ENCODE peak calls at places on chromosomes 12 and 14, in four cellular contexts. One of them, this sample, is unnamed. For H3K4me1, the result is how much of the 10 kb centered on the place peaks cover.

GRCh38 chr14:92207012-92207927 is 85.5 kb downstream of the CPSF2 start:
- DNase-seq in CD4-positive, CD25-positive, alpha-beta regulatory T cell: no peak
- DNase-seq in testis: no peak
- DNase-seq in cardiac muscle cell: no peak
- DNase-seq in this sample: peak

GRCh38 chr12:11795910-11796459 is 146.5 kb downstream of the ETV6 start:
- DNase-seq in cardiac muscle cell: peak
- DNase-seq in testis: no peak
- DNase-seq in CD4-positive, CD25-positive, alpha-beta regulatory T cell: no peak
- DNase-seq in this sample: no peak

GRCh38 chr14:54593860-54594259 is 26.9 kb downstream of the SAMD4A start:
- DNase-seq in CD4-positive, CD25-positive, alpha-beta regulatory T cell: no peak
- DNase-seq in testis: no peak
- DNase-seq in cardiac muscle cell: no peak
- DNase-seq in this sample: no peak

GRCh38 chr14:40599726-40600125 is 1007.0 kb upstream of the LRFN5 start:
- DNase-seq in cardiac muscle cell: no peak
- DNase-seq in CD4-positive, CD25-positive, alpha-beta regulatory T cell: no peak
- DNase-seq in testis: no peak
- DNase-seq in this sample: no peak

GRCh38 chr14:69924181-69924580 is 45.0 kb downstream of the SMOC1 start:
- DNase-seq in CD4-positive, CD25-positive, alpha-beta regulatory T cell: no peak
- DNase-seq in cardiac muscle cell: no peak
- DNase-seq in testis: no peak
- DNase-seq in this sample: no peak

GRCh38 chr12:41008472-41008871 is 179.6 kb upstream of the PDZRN4 start:
- DNase-seq in cardiac muscle cell: no peak
- DNase-seq in testis: no peak
- DNase-seq in CD4-positive, CD25-positive, alpha-beta regulatory T cell: no peak
- DNase-seq in this sample: no peak

GRCh38 chr14:90642239-90642717 is 174.0 kb downstream of the TTC7B start:
- DNase-seq in CD4-positive, CD25-positive, alpha-beta regulatory T cell: no peak
- DNase-seq in cardiac muscle cell: peak
- DNase-seq in testis: no peak
- DNase-seq in this sample: peak

GRCh38 chr14:58455593-58456265 is 28.2 kb downstream of the KIAA0586 start:
- DNase-seq in cardiac muscle cell: no peak
- DNase-seq in testis: no peak
- DNase-seq in CD4-positive, CD25-positive, alpha-beta regulatory T cell: no peak
- DNase-seq in this sample: no peak

GRCh38 chr12:92608418-92609091 is 94.2 kb upstream of the PLEKHG7 start:
- DNase-seq in CD4-positive, CD25-positive, alpha-beta regulatory T cell: no peak
- DNase-seq in testis: no peak
- DNase-seq in cardiac muscle cell: peak
- DNase-seq in this sample: no peak

GRCh38 chr12:71478277-71478676 is 38.7 kb downstream of the LGR5 start:
- DNase-seq in testis: no peak
- DNase-seq in cardiac muscle cell: no peak
- DNase-seq in CD4-positive, CD25-positive, alpha-beta regulatory T cell: no peak
- DNase-seq in this sample: no peak

GRCh38 chr12:6551496-6552139 is 4.2 kb downstream of the IFFO1 start:
- DNase-seq in testis: no peak
- DNase-seq in CD4-positive, CD25-positive, alpha-beta regulatory T cell: no peak
- DNase-seq in cardiac muscle cell: no peak
- DNase-seq in this sample: no peak

GRCh38 chr14:104874571-104875411 is 9.7 kb downstream of the CEP170B start:
- DNase-seq in testis: no peak
- DNase-seq in cardiac muscle cell: no peak
- DNase-seq in CD4-positive, CD25-positive, alpha-beta regulatory T cell: no peak
- DNase-seq in this sample: no peak

GRCh38 chr12:132296063-132296462 is 33.3 kb downstream of the GALNT9 start:
- DNase-seq in cardiac muscle cell: no peak
- DNase-seq in testis: no peak
- DNase-seq in CD4-positive, CD25-positive, alpha-beta regulatory T cell: no peak
- DNase-seq in this sample: no peak

GRCh38 chr12:118430516-118430915 is 54.2 kb downstream of the SUDS3 start:
- DNase-seq in CD4-positive, CD25-positive, alpha-beta regulatory T cell: no peak
- DNase-seq in cardiac muscle cell: no peak
- DNase-seq in testis: no peak
- DNase-seq in this sample: no peak

GRCh38 chr12:121872546-121873223 is 14.0 kb upstream of the HPD start:
- DNase-seq in CD4-positive, CD25-positive, alpha-beta regulatory T cell: no peak
- DNase-seq in cardiac muscle cell: peak
- DNase-seq in testis: no peak
- DNase-seq in this sample: no peak

GRCh38 chr14:30069536-30069935 is 141.9 kb upstream of the PRKD1 start:
- DNase-seq in cardiac muscle cell: no peak
- DNase-seq in testis: no peak
- DNase-seq in CD4-positive, CD25-positive, alpha-beta regulatory T cell: no peak
- DNase-seq in this sample: no peak

GRCh38 chr14:53670701-53671100 is 285.9 kb downstream of the BMP4 start:
- DNase-seq in cardiac muscle cell: no peak
- DNase-seq in testis: no peak
- DNase-seq in CD4-positive, CD25-positive, alpha-beta regulatory T cell: no peak
- DNase-seq in this sample: no peak

GRCh38 chr12:55700255-55701018 is 7.3 kb downstream of the ITGA7 start:
- DNase-seq in cardiac muscle cell: no peak
- DNase-seq in testis: no peak
- DNase-seq in CD4-positive, CD25-positive, alpha-beta regulatory T cell: no peak
- DNase-seq in this sample: no peak

GRCh38 chr12:122067966-122068365 is 10.6 kb upstream of the MLXIP start:
- DNase-seq in CD4-positive, CD25-positive, alpha-beta regulatory T cell: no peak
- DNase-seq in cardiac muscle cell: no peak
- DNase-seq in testis: peak
- DNase-seq in this sample: no peak

GRCh38 chr14:54329082-54329695 is 67.6 kb upstream of the CDKN3 start:
- DNase-seq in CD4-positive, CD25-positive, alpha-beta regulatory T cell: no peak
- DNase-seq in cardiac muscle cell: peak
- DNase-seq in testis: peak
- DNase-seq in this sample: peak

GRCh38 chr14:67620217-67620789 is 583 bp downstream of the ARG2 start:
- DNase-seq in CD4-positive, CD25-positive, alpha-beta regulatory T cell: no peak
- DNase-seq in testis: peak
- DNase-seq in cardiac muscle cell: peak
- DNase-seq in this sample: peak

GRCh38 chr12:78194448-78194847 is 363.8 kb downstream of the NAV3 start:
- DNase-seq in cardiac muscle cell: no peak
- DNase-seq in testis: no peak
- DNase-seq in CD4-positive, CD25-positive, alpha-beta regulatory T cell: no peak
- DNase-seq in this sample: no peak

GRCh38 chr12:132700212-132700913 is 10.3 kb upstream of the PGAM5 start:
- DNase-seq in CD4-positive, CD25-positive, alpha-beta regulatory T cell: no peak
- DNase-seq in testis: no peak
- DNase-seq in cardiac muscle cell: no peak
- DNase-seq in this sample: no peak

GRCh38 chr14:54194501-54194900 is 202.3 kb upstream of the CDKN3 start:
- DNase-seq in CD4-positive, CD25-positive, alpha-beta regulatory T cell: no peak
- DNase-seq in testis: no peak
- DNase-seq in cardiac muscle cell: no peak
- DNase-seq in this sample: no peak

GRCh38 chr14:80164991-80165390 is 46.3 kb downstream of the DIO2 start:
- DNase-seq in CD4-positive, CD25-positive, alpha-beta regulatory T cell: no peak
- DNase-seq in cardiac muscle cell: no peak
- DNase-seq in testis: no peak
- DNase-seq in this sample: no peak

GRCh38 chr12:2513141-2514037 is 281.4 kb upstream of the FKBP4 start:
- DNase-seq in cardiac muscle cell: no peak
- DNase-seq in CD4-positive, CD25-positive, alpha-beta regulatory T cell: no peak
- DNase-seq in testis: no peak
- DNase-seq in this sample: no peak
- H3K4me1 ChIP-seq in cardiac muscle cell: under half
- H3K4me1 ChIP-seq in CD4-positive, CD25-positive, alpha-beta regulatory T cell: under half
- H3K4me1 ChIP-seq in testis: under half
- H3K4me1 ChIP-seq in this sample: under half

DNA sequence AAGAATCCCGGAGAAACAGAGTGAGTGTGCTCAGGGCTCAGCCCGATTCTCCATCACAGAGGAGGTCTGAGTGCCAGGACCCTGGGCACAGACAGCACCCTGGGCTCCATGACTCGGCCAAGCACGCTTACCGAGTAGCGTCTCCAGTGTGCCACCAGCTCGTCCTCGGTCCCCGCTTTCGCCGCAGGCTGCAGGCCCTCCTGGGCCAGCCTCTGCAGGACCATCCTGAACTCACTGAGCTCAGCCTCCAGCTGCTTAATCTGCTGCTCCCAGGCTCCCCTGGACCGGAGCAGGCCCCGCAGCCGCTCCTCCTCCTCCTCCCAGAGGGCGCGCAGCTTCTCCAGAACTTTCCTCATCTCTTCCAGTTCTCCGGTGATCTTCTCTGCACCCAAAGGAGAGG is 61.2 kb downstream of the SYNE3 start:
- DNase-seq in cardiac muscle cell: no peak
- DNase-seq in testis: no peak
- DNase-seq in CD4-positive, CD25-positive, alpha-beta regulatory T cell: no peak
- DNase-seq in this sample: no peak
- H3K27ac ChIP-seq in cardiac muscle cell: no peak
- H3K27ac ChIP-seq in testis: no peak
- H3K27ac ChIP-seq in CD4-positive, CD25-positive, alpha-beta regulatory T cell: no peak
- H3K27ac ChIP-seq in this sample: no peak

DNA sequence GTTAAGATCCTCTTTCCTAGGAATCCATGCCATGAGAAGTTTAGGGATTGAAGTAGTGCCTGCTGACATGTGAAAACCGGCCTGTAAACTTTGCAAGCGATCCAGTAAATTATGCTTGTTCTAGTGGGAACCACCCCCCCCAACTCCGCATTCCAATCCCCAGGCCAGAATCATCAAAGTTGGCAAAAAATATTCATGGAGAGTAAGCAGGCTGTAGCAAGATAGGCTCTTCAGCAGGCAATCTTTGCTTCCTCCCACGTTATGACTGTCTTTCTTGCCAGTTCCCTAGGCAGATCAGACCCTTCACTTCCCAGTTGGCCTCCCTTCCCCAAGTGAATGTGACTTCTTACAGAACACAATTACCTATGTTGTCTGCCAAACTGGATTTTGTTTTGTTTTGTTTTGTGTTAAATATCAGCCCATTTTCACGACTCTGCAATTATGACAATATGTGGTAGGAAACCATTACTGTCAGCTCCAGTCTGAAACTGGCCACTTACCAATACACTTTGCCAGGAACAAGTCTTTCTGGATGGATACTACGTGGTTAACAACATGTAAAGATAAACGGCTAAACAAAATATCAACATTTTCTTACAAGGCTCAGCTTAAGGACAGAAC is 1.1 kb upstream of the PTGER2 start:
- DNase-seq in testis: peak
- DNase-seq in CD4-positive, CD25-positive, alpha-beta regulatory T cell: no peak
- DNase-seq in cardiac muscle cell: no peak
- DNase-seq in this sample: no peak
- H3K4me3 ChIP-seq in testis: peak
- H3K4me3 ChIP-seq in CD4-positive, CD25-positive, alpha-beta regulatory T cell: peak
- H3K4me3 ChIP-seq in cardiac muscle cell: no peak
- H3K4me3 ChIP-seq in this sample: no peak

DNA sequence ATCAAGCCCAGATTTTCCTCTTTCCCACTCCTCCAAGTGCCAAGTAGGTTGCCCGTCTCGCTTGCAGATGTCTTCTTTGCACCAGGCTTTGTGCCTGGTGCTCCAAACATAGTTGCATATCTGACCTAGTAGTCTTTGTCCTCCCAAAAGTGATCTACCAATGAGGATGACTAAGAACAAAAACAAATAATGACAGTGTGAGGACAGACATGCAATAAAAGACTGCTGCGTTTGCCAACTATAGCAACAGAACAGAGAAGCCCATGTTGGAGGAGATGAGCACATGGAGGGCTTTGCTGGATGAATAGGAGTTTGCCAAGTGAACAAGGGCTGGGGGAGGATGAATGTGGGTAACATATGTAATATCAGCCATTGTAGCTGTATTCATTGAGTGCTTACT is 15.6 kb downstream of the DTX1 start:
- DNase-seq in CD4-positive, CD25-positive, alpha-beta regulatory T cell: no peak
- DNase-seq in testis: peak
- DNase-seq in cardiac muscle cell: no peak
- DNase-seq in this sample: no peak
- H3K4me1 ChIP-seq in CD4-positive, CD25-positive, alpha-beta regulatory T cell: under half
- H3K4me1 ChIP-seq in testis: under half
- H3K4me1 ChIP-seq in cardiac muscle cell: under half
- H3K4me1 ChIP-seq in this sample: under half

GRCh38 chr14:39109893-39110715 is 4.0 kb upstream of the GEMIN2 start:
- DNase-seq in CD4-positive, CD25-positive, alpha-beta regulatory T cell: no peak
- DNase-seq in cardiac muscle cell: no peak
- DNase-seq in testis: no peak
- DNase-seq in this sample: no peak

GRCh38 chr14:39114073-39114838 is at the start of gene GEMIN2:
- DNase-seq in CD4-positive, CD25-positive, alpha-beta regulatory T cell: peak
- DNase-seq in cardiac muscle cell: peak
- DNase-seq in testis: peak
- DNase-seq in this sample: peak

GRCh38 chr14:39108791-39109190 is 5.3 kb upstream of the GEMIN2 start:
- DNase-seq in CD4-positive, CD25-positive, alpha-beta regulatory T cell: no peak
- DNase-seq in cardiac muscle cell: no peak
- DNase-seq in testis: no peak
- DNase-seq in this sample: no peak

GRCh38 chr14:39113685-39114072 is 444 bp upstream of the GEMIN2 start:
- DNase-seq in CD4-positive, CD25-positive, alpha-beta regulatory T cell: no peak
- DNase-seq in cardiac muscle cell: no peak
- DNase-seq in testis: no peak
- DNase-seq in this sample: no peak
- H3K27ac ChIP-seq in CD4-positive, CD25-positive, alpha-beta regulatory T cell: peak
- H3K27ac ChIP-seq in cardiac muscle cell: peak
- H3K27ac ChIP-seq in testis: peak
- H3K27ac ChIP-seq in this sample: no peak

DNA sequence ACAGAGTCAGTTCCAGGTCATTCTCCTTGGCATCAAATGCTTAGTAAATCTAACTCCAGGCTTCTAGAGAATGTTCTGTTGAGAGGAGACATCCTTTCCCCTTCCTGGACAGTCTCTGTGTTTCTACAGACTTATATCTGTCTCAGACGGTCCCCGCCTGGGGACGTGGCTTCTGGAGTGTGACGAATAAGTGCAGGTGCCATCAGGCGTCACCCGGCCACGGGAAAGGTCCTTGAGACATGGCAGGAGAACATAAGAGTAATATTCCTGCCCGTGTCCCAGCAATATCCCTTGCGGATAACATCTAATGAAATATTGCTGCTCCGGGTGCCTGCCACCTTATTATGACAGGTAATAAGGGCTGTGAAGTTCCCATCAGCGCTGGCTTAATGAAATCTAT is 139.5 kb downstream of the PIWIL1 start:
- DNase-seq in cardiac muscle cell: no peak
- DNase-seq in testis: no peak
- DNase-seq in CD4-positive, CD25-positive, alpha-beta regulatory T cell: no peak
- DNase-seq in this sample: no peak
- H3K4me3 ChIP-seq in cardiac muscle cell: no peak
- H3K4me3 ChIP-seq in testis: no peak
- H3K4me3 ChIP-seq in CD4-positive, CD25-positive, alpha-beta regulatory T cell: no peak
- H3K4me3 ChIP-seq in this sample: no peak

This sample was measured in endodermal cell.